ENCODE peak calls at places on chromosomes 12 and 14, in six cellular contexts. W, F, T, V, D and N are unnamed samples.

GRCh38 chr12:18462437-18462836 is 201.1 kb downstream of the PIK3C2G start:
- DNase-seq in F (peak), D (peak), W (no peak), T (no peak), V (no peak), N (peak)

GRCh38 chr12:57135939-57136338 is 7.7 kb downstream of the LRP1 start:
- DNase-seq in V (peak), D (peak), W (no peak), T (no peak), F (no peak), N (no peak)

GRCh38 chr14:63460594-63461132 is 82.5 kb downstream of the PPP2R5E start:
- DNase-seq in D (no peak), V (no peak), F (no peak), T (no peak), W (no peak), N (no peak)

GRCh38 chr12:75137896-75138295 is 71.7 kb downstream of the KCNC2 start:
- DNase-seq in W (no peak), D (no peak), T (no peak), F (peak), V (no peak), N (no peak)

GRCh38 chr14:55245657-55246268 is 25.5 kb upstream of the FBXO34 start:
- DNase-seq in D (peak), T (no peak), W (no peak), F (peak), V (no peak), N (peak)

GRCh38 chr12:47921907-47922306 is 17.1 kb upstream of the VDR start:
- DNase-seq in V (no peak), D (no peak), T (no peak), W (no peak), F (no peak), N (no peak)

GRCh38 chr12:42322567-42322966 is 3.3 kb downstream of the ZCRB1 start:
- DNase-seq in F (no peak), T (no peak), V (no peak), W (no peak), D (no peak), N (no peak)

GRCh38 chr12:130017571-130018449 is 114.0 kb upstream of the TMEM132D start:
- DNase-seq in W (no peak), V (no peak), T (no peak), D (no peak), F (peak), N (no peak)

GRCh38 chr12:25377475-25378179 is 126.9 kb upstream of the KRAS start:
- DNase-seq in D (peak), F (peak), W (no peak), T (no peak), V (no peak), N (peak)

GRCh38 chr12:55515696-55516095 is 23.5 kb downstream of the OR6C68 start:
- DNase-seq in D (no peak), T (no peak), F (no peak), V (no peak), W (no peak), N (no peak)

GRCh38 chr14:64706552-64707193 is 2.4 kb downstream of the PLEKHG3 start:
- DNase-seq in D (no peak), F (no peak), W (no peak), V (peak), T (no peak), N (no peak)

GRCh38 chr14:93943052-93943451 is 15.9 kb downstream of the FAM181A start:
- DNase-seq in W (no peak), T (no peak), F (peak), D (no peak), V (no peak), N (peak)

GRCh38 chr12:62827042-62827441 is 107.9 kb downstream of the PPM1H start:
- DNase-seq in F (no peak), D (no peak), W (no peak), T (no peak), V (no peak), N (no peak)

GRCh38 chr12:26226629-26227375 is 31.4 kb downstream of the SSPN start:
- DNase-seq in D (peak), T (no peak), F (peak), W (no peak), V (peak), N (peak)

GRCh38 chr14:59986556-59987059 is 66.7 kb downstream of the LRRC9 start:
- DNase-seq in T (no peak), D (no peak), W (no peak), F (no peak), V (no peak), N (no peak)

GRCh38 chr14:58832010-58832409 is 194.2 kb downstream of the DACT1 start:
- DNase-seq in T (no peak), W (peak), D (peak), F (no peak), V (no peak), N (peak)

GRCh38 chr12:115507951-115508722 is 769.4 kb downstream of the MED13L start:
- DNase-seq in W (no peak), D (no peak), V (no peak), F (no peak), T (no peak), N (no peak)

GRCh38 chr12:51932218-51933076 is 19.1 kb upstream of the ACVR1B start:
- DNase-seq in F (no peak), W (no peak), V (no peak), D (no peak), T (no peak), N (peak)

GRCh38 chr14:74963705-74964271 is 8.4 kb upstream of the PGF start:
- DNase-seq in V (no peak), F (peak), W (no peak), T (no peak), D (no peak), N (peak)

GRCh38 chr12:32407795-32408194 is 8.4 kb downstream of the FGD4 start:
- DNase-seq in W (no peak), V (no peak), T (no peak), D (no peak), F (no peak), N (no peak)

GRCh38 chr12:128613821-128614220 is 209.9 kb downstream of the SLC15A4 start:
- DNase-seq in F (no peak), W (no peak), T (no peak), D (no peak), V (no peak), N (no peak)

GRCh38 chr12:43733687-43734086 is 24.9 kb downstream of the PUS7L start:
- DNase-seq in F (no peak), D (no peak), W (no peak), T (no peak), V (no peak), N (no peak)

GRCh38 chr14:81400202-81400678 is at the start of gene STON2:
- DNase-seq in F (peak), W (no peak), V (no peak), T (no peak), D (peak), N (peak)

GRCh38 chr12:109730306-109731145 is 16.9 kb downstream of the FAM222A start:
- DNase-seq in W (no peak), T (no peak), F (no peak), V (peak), D (no peak), N (no peak)

GRCh38 chr12:19712041-19712440 is 272.7 kb downstream of the AEBP2 start:
- DNase-seq in V (no peak), T (no peak), W (no peak), D (peak), F (peak), N (peak)